ENCODE peak calls at places on chromosomes 4 and X, in six cellular contexts. One of them, this sample, is unnamed.

GRCh38 chrX:42619068-42619467 is 158.9 kb downstream of the PPP1R2C start:
- DNase-seq in tibial artery: no peak
- DNase-seq in suprapubic skin: no peak
- DNase-seq in left colon: no peak
- DNase-seq in A549: no peak
- DNase-seq in neural progenitor cell: no peak
- DNase-seq in this sample: no peak

GRCh38 chrX:68077378-68077777 is 355.9 kb downstream of the OPHN1 start:
- DNase-seq in neural progenitor cell: no peak
- DNase-seq in A549: no peak
- DNase-seq in suprapubic skin: no peak
- DNase-seq in tibial artery: no peak
- DNase-seq in left colon: no peak
- DNase-seq in this sample: no peak

GRCh38 chr4:159823743-159824142 is 720.9 kb downstream of the RAPGEF2 start:
- DNase-seq in suprapubic skin: no peak
- DNase-seq in tibial artery: no peak
- DNase-seq in neural progenitor cell: no peak
- DNase-seq in left colon: no peak
- DNase-seq in A549: no peak
- DNase-seq in this sample: no peak

GRCh38 chrX:134806707-134807038 is 148.4 kb upstream of the PLAC1 start:
- DNase-seq in neural progenitor cell: no peak
- DNase-seq in suprapubic skin: no peak
- DNase-seq in A549: no peak
- DNase-seq in tibial artery: no peak
- DNase-seq in left colon: no peak
- DNase-seq in this sample: no peak

GRCh38 chrX:43176686-43177085 is 398.7 kb upstream of the PPP1R2C start:
- DNase-seq in neural progenitor cell: no peak
- DNase-seq in left colon: no peak
- DNase-seq in A549: no peak
- DNase-seq in suprapubic skin: no peak
- DNase-seq in tibial artery: no peak
- DNase-seq in this sample: no peak

GRCh38 chr4:184968784-184969201 is 49.5 kb upstream of the HELT start:
- DNase-seq in neural progenitor cell: no peak
- DNase-seq in suprapubic skin: no peak
- DNase-seq in A549: no peak
- DNase-seq in left colon: peak
- DNase-seq in tibial artery: no peak
- DNase-seq in this sample: no peak

GRCh38 chr4:4995103-4995761 is 24.0 kb downstream of the CYTL1 start:
- DNase-seq in suprapubic skin: peak
- DNase-seq in neural progenitor cell: peak
- DNase-seq in A549: peak
- DNase-seq in tibial artery: peak
- DNase-seq in left colon: peak
- DNase-seq in this sample: peak

GRCh38 chrX:53714580-53715335 is 28.2 kb upstream of the HUWE1 start:
- DNase-seq in neural progenitor cell: no peak
- DNase-seq in suprapubic skin: no peak
- DNase-seq in A549: no peak
- DNase-seq in left colon: no peak
- DNase-seq in tibial artery: no peak
- DNase-seq in this sample: peak

GRCh38 chrX:1485033-1485432 is 32.3 kb upstream of the ASMTL start:
- DNase-seq in tibial artery: no peak
- DNase-seq in neural progenitor cell: no peak
- DNase-seq in suprapubic skin: peak
- DNase-seq in A549: no peak
- DNase-seq in left colon: no peak
- DNase-seq in this sample: no peak

GRCh38 chr4:6229671-6230501 is 29.5 kb upstream of the JAKMIP1 start:
- DNase-seq in A549: no peak
- DNase-seq in neural progenitor cell: no peak
- DNase-seq in suprapubic skin: no peak
- DNase-seq in tibial artery: peak
- DNase-seq in left colon: no peak
- DNase-seq in this sample: no peak

GRCh38 chr4:159400782-159401712 is 298.2 kb downstream of the RAPGEF2 start:
- DNase-seq in suprapubic skin: no peak
- DNase-seq in neural progenitor cell: no peak
- DNase-seq in tibial artery: no peak
- DNase-seq in A549: no peak
- DNase-seq in left colon: no peak
- DNase-seq in this sample: peak

GRCh38 chrX:39327255-39327654 is 526.0 kb downstream of the MID1IP1 start:
- DNase-seq in suprapubic skin: no peak
- DNase-seq in neural progenitor cell: no peak
- DNase-seq in A549: no peak
- DNase-seq in left colon: no peak
- DNase-seq in tibial artery: no peak
- DNase-seq in this sample: peak

GRCh38 chrX:134546187-134546586 is 86.2 kb downstream of the HPRT1 start:
- DNase-seq in tibial artery: no peak
- DNase-seq in neural progenitor cell: no peak
- DNase-seq in A549: no peak
- DNase-seq in suprapubic skin: no peak
- DNase-seq in left colon: no peak
- DNase-seq in this sample: no peak

GRCh38 chrX:108270280-108270679 is 167.9 kb downstream of the COL4A6 start:
- DNase-seq in left colon: no peak
- DNase-seq in tibial artery: no peak
- DNase-seq in A549: no peak
- DNase-seq in neural progenitor cell: no peak
- DNase-seq in suprapubic skin: no peak
- DNase-seq in this sample: no peak